ENCODE peak calls at places on chromosomes 4 and X, in five cellular contexts. Q, G, M, W and C are unnamed samples.

GRCh38 chrX:39907964-39908616 is 189.7 kb downstream of the BCOR start:
- DNase-seq in Q (peak; percentile 91), G (peak; percentile 52), M (no peak), W (peak; percentile 84), C (no peak)

GRCh38 chr4:5206391-5206790 is 155.1 kb downstream of the STK32B start:
- DNase-seq in Q (no peak), G (no peak), M (no peak), W (peak; percentile 62), C (no peak)

GRCh38 chr4:100109921-100110320 is 80.3 kb downstream of the DDIT4L start:
- DNase-seq in Q (no peak), G (no peak), M (no peak), W (no peak), C (no peak)

GRCh38 chrX:97132654-97133415 is 249.1 kb downstream of the RPA4 start:
- DNase-seq in Q (no peak), G (no peak), M (no peak), W (no peak), C (no peak)

GRCh38 chr4:108861339-108861738 is 98.5 kb upstream of the ETNPPL start:
- DNase-seq in Q (no peak), G (no peak), M (peak; percentile 41), W (no peak), C (no peak)

GRCh38 chr4:108365551-108365950 is 196.8 kb upstream of the LEF1 start:
- DNase-seq in Q (no peak), G (no peak), M (no peak), W (no peak), C (no peak)

GRCh38 chrX:22748093-22748999 is 251.4 kb upstream of the DDX53 start:
- DNase-seq in Q (peak; percentile 46), G (peak; percentile 42), M (peak; percentile 50), W (no peak), C (peak; percentile 61)

GRCh38 chr4:4663028-4663427 is 121.2 kb upstream of the STX18 start:
- DNase-seq in Q (no peak), G (no peak), M (no peak), W (no peak), C (no peak)

GRCh38 chrX:134758652-134759051 is 100.4 kb upstream of the PLAC1 start:
- DNase-seq in Q (no peak), G (no peak), M (no peak), W (no peak), C (no peak)

GRCh38 chr4:111806331-111806730 is 338.9 kb upstream of the FAM241A start:
- DNase-seq in Q (no peak), G (no peak), M (peak; percentile 64), W (no peak), C (no peak)

GRCh38 chrX:39513836-39514235 is 583.9 kb downstream of the BCOR start:
- DNase-seq in Q (no peak), G (no peak), M (no peak), W (no peak), C (no peak)

GRCh38 chr4:10288830-10289533 is 168.2 kb downstream of the ZNF518B start:
- DNase-seq in Q (no peak), G (no peak), M (no peak), W (no peak), C (no peak)

GRCh38 chr4:73704314-73705055 is 35.9 kb upstream of the CXCL8 start:
- DNase-seq in Q (peak; percentile 85), G (peak; percentile 63), M (no peak), W (peak; percentile 57), C (no peak)

GRCh38 chrX:71542411-71542810 is 9.5 kb downstream of the OGT start:
- DNase-seq in Q (no peak), G (no peak), M (no peak), W (no peak), C (no peak)

GRCh38 chrX:1106478-1107210 is 105.8 kb downstream of the CRLF2 start:
- DNase-seq in Q (peak; percentile 28), G (no peak), M (no peak), W (no peak), C (no peak)

GRCh38 chr4:27366424-27366823 is 505.8 kb downstream of the STIM2 start:
- DNase-seq in Q (no peak), G (no peak), M (no peak), W (no peak), C (no peak)

GRCh38 chr4:128287159-128287870 is at the start of gene PGRMC2:
- DNase-seq in Q (no peak), G (no peak), M (peak; percentile 57), W (no peak), C (peak; percentile 2)

GRCh38 chr4:78250500-78250899 is 193.4 kb downstream of the FRAS1 start:
- DNase-seq in Q (no peak), G (no peak), M (no peak), W (no peak), C (no peak)

GRCh38 chr4:82706349-82707000 is 92.1 kb downstream of the SCD5 start:
- DNase-seq in Q (no peak), G (no peak), M (no peak), W (no peak), C (no peak)

GRCh38 chr4:37243722-37244582 is 591 bp upstream of the NWD2 start:
- DNase-seq in Q (no peak), G (no peak), M (peak; percentile 84), W (no peak), C (peak; percentile 14)

DNA sequence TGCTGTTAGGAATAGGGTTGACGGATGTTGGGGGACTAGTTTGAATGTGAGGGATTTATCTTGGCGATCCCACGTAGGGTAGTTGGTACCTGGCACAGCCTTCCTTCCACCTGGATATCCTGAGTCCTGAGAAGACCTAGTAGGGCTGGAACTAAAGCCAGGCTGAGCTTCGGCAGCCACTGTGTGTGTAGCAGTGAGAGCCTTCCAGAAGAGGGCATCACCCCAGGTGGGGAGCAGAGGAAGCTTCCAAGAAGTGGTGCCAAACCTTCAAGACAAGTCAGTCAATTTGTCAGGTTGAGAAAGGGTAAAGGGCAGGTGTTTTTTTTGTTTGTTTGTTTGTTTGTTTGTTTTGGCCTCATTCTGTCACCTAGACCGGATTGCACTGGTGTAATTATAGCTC is 1.2 kb upstream of the FGFBP2 start:
- DNase-seq in Q (no peak), G (no peak), M (no peak), W (no peak), C (no peak)
- TF ChIP-seq CTCF in Q (no peak), G (no peak), M (no peak), W (no peak), C (no peak)

DNA sequence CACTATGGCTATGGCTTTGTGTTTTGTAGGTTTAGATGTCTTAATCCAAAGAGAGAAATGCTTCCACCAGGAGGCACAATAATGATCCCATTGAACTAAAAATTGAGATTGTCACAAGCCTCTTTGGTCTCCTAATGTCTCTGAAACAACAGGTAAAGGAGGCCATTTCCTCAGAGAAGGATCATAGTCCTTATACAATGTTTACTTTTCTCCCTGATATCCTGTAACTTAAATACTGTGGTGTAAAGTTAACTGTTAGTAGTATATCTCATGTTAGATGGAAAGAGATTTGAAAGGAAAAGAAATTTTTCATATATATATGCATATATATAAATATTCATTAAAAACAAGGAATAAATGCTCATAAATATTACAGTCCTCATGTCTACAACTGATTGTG is 1230.5 kb downstream of the PCDH18 start:
- DNase-seq in Q (no peak), G (no peak), M (no peak), W (no peak), C (no peak)
- TF ChIP-seq CTCF in Q (no peak), G (no peak), M (no peak), W (no peak), C (no peak)

GRCh38 chr4:119746951-119747350 is 118.3 kb upstream of the PDE5A start:
- DNase-seq in Q (no peak), G (no peak), M (no peak), W (no peak), C (no peak)

GRCh38 chr4:119750048-119750447 is 121.4 kb upstream of the PDE5A start:
- DNase-seq in Q (no peak), G (no peak), M (no peak), W (no peak), C (no peak)

GRCh38 chr4:119752936-119753335 is 124.3 kb upstream of the PDE5A start:
- DNase-seq in Q (no peak), G (no peak), M (no peak), W (no peak), C (no peak)

GRCh38 chr4:119750771-119751170 is 122.2 kb upstream of the PDE5A start:
- DNase-seq in Q (no peak), G (no peak), M (no peak), W (no peak), C (no peak)

DNA sequence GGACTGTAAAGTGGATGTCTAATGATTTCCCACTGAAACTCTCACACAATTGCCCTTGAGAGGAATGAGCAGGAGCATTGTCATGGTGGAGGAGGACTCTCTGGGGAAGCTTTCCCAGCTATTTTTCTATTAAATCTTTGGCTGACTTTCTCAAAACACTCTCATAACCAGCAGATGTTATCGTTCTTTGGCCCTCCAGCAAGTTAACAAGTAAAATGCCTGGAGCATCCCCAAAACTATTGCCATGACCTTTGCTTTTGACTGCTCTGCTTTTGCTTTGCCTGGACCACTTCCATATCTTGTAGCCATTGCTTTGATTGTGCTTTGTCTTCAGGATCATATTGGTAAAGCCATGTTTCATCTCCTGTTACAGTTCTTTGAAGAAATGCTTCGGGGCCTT is 120.2 kb upstream of the PDE5A start:
- DNase-seq in Q (no peak), G (no peak), M (no peak), W (no peak), C (no peak)
- TF ChIP-seq CTCF in Q (no peak), G (no peak), M (no peak), W (no peak), C (no peak)

GRCh38 chr4:87451537-87451936 is 29.2 kb downstream of the NUDT9 start:
- DNase-seq in Q (no peak), G (no peak), M (no peak), W (no peak), C (no peak)
- TF ChIP-seq CTCF in Q (no peak), G (no peak), M (no peak), W (no peak), C (peak; percentile 43)

GRCh38 chr4:49032440-49033161 is 46.5 kb downstream of the CWH43 start:
- DNase-seq in Q (no peak), G (no peak), M (no peak), W (no peak), C (peak; percentile 4)
- TF ChIP-seq CTCF in Q (no peak), G (no peak), M (peak; percentile 37), W (peak; percentile 23), C (peak; percentile 31)